ENCODE peak calls at places on chromosomes 7 and 10, in seven cellular contexts. P is cerebellar cortex, B is fibroblast of lung, M is smooth muscle cell of the brain vasculature, I is lower lobe of right lung, V is hippocampal formation, W is AG04449. O is an unnamed sample.

GRCh38 chr10:17527530-17528146 is 73.2 kb upstream of the ST8SIA6 start:
- DNase-seq in W (no peak), B (peak; percentile 95), V (no peak), I (no peak), M (peak; percentile 20), P (no peak), O (peak; percentile 10)

GRCh38 chr7:3120513-3120912 is 76.8 kb upstream of the CARD11 start:
- DNase-seq in W (no peak), V (no peak), P (no peak), M (no peak), I (no peak), B (no peak), O (no peak)

GRCh38 chr10:103192089-103192450 is 1.0 kb downstream of the NT5C2 start:
- DNase-seq in I (no peak), P (no peak), V (no peak), M (no peak), B (no peak), W (no peak), O (no peak)

GRCh38 chr7:124162667-124163066 is 129.8 kb upstream of the TMEM229A start:
- DNase-seq in V (no peak), P (no peak), M (peak; percentile 24), B (peak; percentile 23), W (no peak), I (no peak), O (no peak)

GRCh38 chr7:51064688-51065087 is 251.9 kb downstream of the COBL start:
- DNase-seq in V (no peak), M (no peak), B (no peak), P (no peak), W (no peak), I (no peak), O (no peak)

GRCh38 chr7:151361193-151361959 is 19.8 kb downstream of the NUB1 start:
- DNase-seq in P (no peak), V (no peak), W (no peak), I (no peak), M (no peak), B (no peak), O (no peak)

GRCh38 chr7:46979439-46979838 is 602.5 kb downstream of the TNS3 start:
- DNase-seq in W (no peak), V (no peak), P (no peak), M (no peak), B (peak; percentile 36), I (no peak), O (no peak)

GRCh38 chr7:107147464-107148214 is 21.2 kb upstream of the HBP1 start:
- DNase-seq in W (no peak), V (peak; percentile 27), P (peak; percentile 59), M (no peak), I (no peak), B (peak; percentile 35), O (no peak)

GRCh38 chr7:145016068-145016467 is 180.2 kb upstream of the TPK1 start:
- DNase-seq in P (no peak), M (no peak), I (no peak), V (no peak), B (no peak), W (no peak), O (no peak)

GRCh38 chr7:29341156-29341555 is 146.6 kb downstream of the CHN2 start:
- DNase-seq in B (no peak), V (no peak), I (no peak), P (no peak), W (no peak), M (no peak), O (no peak)

GRCh38 chr7:101740981-101741725 is 76.3 kb upstream of the CUX1 start:
- DNase-seq in P (peak; percentile 36), I (no peak), W (no peak), M (no peak), V (no peak), B (no peak), O (no peak)

GRCh38 chr7:130270947-130271790 is 4.5 kb downstream of the CPA2 start:
- DNase-seq in B (no peak), I (no peak), W (no peak), P (no peak), V (no peak), M (no peak), O (no peak)

GRCh38 chr10:69807696-69808095 is 6.0 kb downstream of the COL13A1 start:
- DNase-seq in W (no peak), I (no peak), P (no peak), V (no peak), M (no peak), B (peak; percentile 61), O (no peak)

GRCh38 chr10:17910144-17910789 is 41.5 kb upstream of the SLC39A12 start:
- DNase-seq in V (peak; percentile 49), M (peak; percentile 39), W (peak; percentile 9), B (peak; percentile 54), P (peak; percentile 79), I (no peak), O (peak; percentile 13)

GRCh38 chr7:55369427-55369826 is 4.3 kb downstream of the LANCL2 start:
- DNase-seq in W (peak; percentile 83), P (no peak), V (no peak), I (no peak), M (no peak), B (peak; percentile 94), O (no peak)

GRCh38 chr10:82383350-82383749 is 508.4 kb downstream of the NRG3 start:
- DNase-seq in M (no peak), B (no peak), W (no peak), V (no peak), I (no peak), P (no peak), O (no peak)

GRCh38 chr7:79063019-79063698 is 390.3 kb downstream of the MAGI2 start:
- DNase-seq in P (peak; percentile 38), V (peak; percentile 34), B (peak; percentile 5), W (no peak), M (no peak), I (no peak), O (no peak)

GRCh38 chr7:3861371-3861770 is 560.3 kb downstream of the SDK1 start:
- DNase-seq in M (no peak), V (no peak), W (no peak), P (no peak), I (no peak), B (peak; percentile 14), O (no peak)

GRCh38 chr7:111756687-111757178 is 194.4 kb upstream of the IMMP2L start:
- DNase-seq in V (peak; percentile 90), M (no peak), B (peak; percentile 76), I (peak; percentile 59), P (peak; percentile 54), W (no peak), O (no peak)

GRCh38 chr7:153640586-153640985 is 411.6 kb upstream of the DPP6 start:
- DNase-seq in V (no peak), W (no peak), P (no peak), B (no peak), I (no peak), M (no peak), O (no peak)

GRCh38 chr7:141013345-141013715 is 1.4 kb downstream of the MRPS33 start:
- DNase-seq in B (no peak), I (no peak), W (no peak), P (no peak), M (no peak), V (no peak), O (no peak)

GRCh38 chr7:135166338-135166989 is 4.0 kb downstream of the CYREN start:
- DNase-seq in V (no peak), M (no peak), I (no peak), W (no peak), B (no peak), P (no peak), O (no peak)

GRCh38 chr10:28730031-28730778 is 52.9 kb downstream of the BAMBI start:
- DNase-seq in I (no peak), P (peak; percentile 52), W (peak; percentile 28), M (no peak), V (no peak), B (no peak), O (no peak)

GRCh38 chr10:27446091-27446918 is 57.8 kb upstream of the RAB18 start:
- DNase-seq in B (peak; percentile 20), M (peak; percentile 9), P (peak; percentile 61), W (peak; percentile 16), V (peak; percentile 47), I (no peak), O (no peak)

GRCh38 chr7:152588350-152588749 is 87.6 kb downstream of the XRCC2 start:
- DNase-seq in I (no peak), M (no peak), V (no peak), B (peak; percentile 90), W (peak; percentile 19), P (no peak), O (peak; percentile 22)

GRCh38 chr7:5869691-5870090 is 10.9 kb upstream of the OCM start:
- DNase-seq in B (no peak), W (no peak), I (no peak), P (no peak), V (no peak), M (no peak), O (no peak)

GRCh38 chr10:88582806-88583583 is at the start of gene RNLS:
- DNase-seq in V (peak; percentile 66), P (peak; percentile 76), B (peak; percentile 67), M (peak; percentile 15), I (peak; percentile 83), W (no peak), O (peak; percentile 30)

GRCh38 chr10:84540022-84540616 is 211.7 kb downstream of the CCSER2 start:
- DNase-seq in V (no peak), M (peak; percentile 36), W (peak; percentile 77), I (no peak), B (peak; percentile 93), P (no peak), O (no peak)

GRCh38 chr7:27161721-27162547 is 3.4 kb downstream of the HOXA9 start:
- DNase-seq in P (no peak), M (no peak), I (peak; percentile 46), W (no peak), V (no peak), B (no peak), O (no peak)

O was measured in Panc1.